ENCODE peak calls at places on chromosomes 7 and 10, in five cellular contexts. One of them, this sample, is unnamed.

GRCh38 chr10:73906524-73907447 is 4.1 kb upstream of the PLAU start:
- DNase-seq in activated CD4-positive, alpha-beta T cell treated with anti-CD3 and anti-CD28 coated beads, Interleukin-2, amount 50 U/mL, for 4 hours: no peak
- DNase-seq in RPMI7951: peak
- DNase-seq in ACHN: peak
- DNase-seq in brain pericyte: peak
- DNase-seq in this sample: peak

GRCh38 chr7:148625342-148625741 is 34.8 kb downstream of the C7orf33 start:
- DNase-seq in activated CD4-positive, alpha-beta T cell treated with anti-CD3 and anti-CD28 coated beads, Interleukin-2, amount 50 U/mL, for 4 hours: no peak
- DNase-seq in RPMI7951: no peak
- DNase-seq in ACHN: no peak
- DNase-seq in brain pericyte: no peak
- DNase-seq in this sample: no peak

GRCh38 chr10:91313761-91314520 is 93.5 kb downstream of the PCGF5 start:
- DNase-seq in activated CD4-positive, alpha-beta T cell treated with anti-CD3 and anti-CD28 coated beads, Interleukin-2, amount 50 U/mL, for 4 hours: no peak
- DNase-seq in RPMI7951: peak
- DNase-seq in ACHN: no peak
- DNase-seq in brain pericyte: no peak
- DNase-seq in this sample: no peak

GRCh38 chr10:17644485-17644964 is 574 bp downstream of the STAM start:
- DNase-seq in activated CD4-positive, alpha-beta T cell treated with anti-CD3 and anti-CD28 coated beads, Interleukin-2, amount 50 U/mL, for 4 hours: no peak
- DNase-seq in RPMI7951: peak
- DNase-seq in ACHN: peak
- DNase-seq in brain pericyte: peak
- DNase-seq in this sample: no peak

GRCh38 chr10:18334116-18334867 is 194.1 kb downstream of the CACNB2 start:
- DNase-seq in activated CD4-positive, alpha-beta T cell treated with anti-CD3 and anti-CD28 coated beads, Interleukin-2, amount 50 U/mL, for 4 hours: no peak
- DNase-seq in RPMI7951: no peak
- DNase-seq in ACHN: no peak
- DNase-seq in brain pericyte: no peak
- DNase-seq in this sample: no peak

GRCh38 chr10:78442836-78443550 is 409.3 kb downstream of the RPS24 start:
- DNase-seq in activated CD4-positive, alpha-beta T cell treated with anti-CD3 and anti-CD28 coated beads, Interleukin-2, amount 50 U/mL, for 4 hours: no peak
- DNase-seq in RPMI7951: no peak
- DNase-seq in ACHN: no peak
- DNase-seq in brain pericyte: no peak
- DNase-seq in this sample: no peak

GRCh38 chr7:92652536-92652935 is 62.3 kb upstream of the FAM133B start:
- DNase-seq in activated CD4-positive, alpha-beta T cell treated with anti-CD3 and anti-CD28 coated beads, Interleukin-2, amount 50 U/mL, for 4 hours: no peak
- DNase-seq in RPMI7951: no peak
- DNase-seq in ACHN: no peak
- DNase-seq in brain pericyte: no peak
- DNase-seq in this sample: no peak

GRCh38 chr10:61931620-61932332 is 30.3 kb downstream of the ARID5B start:
- DNase-seq in activated CD4-positive, alpha-beta T cell treated with anti-CD3 and anti-CD28 coated beads, Interleukin-2, amount 50 U/mL, for 4 hours: no peak
- DNase-seq in RPMI7951: no peak
- DNase-seq in ACHN: no peak
- DNase-seq in brain pericyte: no peak
- DNase-seq in this sample: no peak

GRCh38 chr7:37546677-37547076 is 98.0 kb upstream of the ELMO1 start:
- DNase-seq in activated CD4-positive, alpha-beta T cell treated with anti-CD3 and anti-CD28 coated beads, Interleukin-2, amount 50 U/mL, for 4 hours: no peak
- DNase-seq in RPMI7951: no peak
- DNase-seq in ACHN: no peak
- DNase-seq in brain pericyte: no peak
- DNase-seq in this sample: no peak

GRCh38 chr10:104548090-104548489 is 93.0 kb upstream of the SORCS3 start:
- DNase-seq in activated CD4-positive, alpha-beta T cell treated with anti-CD3 and anti-CD28 coated beads, Interleukin-2, amount 50 U/mL, for 4 hours: no peak
- DNase-seq in RPMI7951: peak
- DNase-seq in ACHN: peak
- DNase-seq in brain pericyte: no peak
- DNase-seq in this sample: no peak

GRCh38 chr7:115354925-115355324 is 433.0 kb downstream of the MDFIC start:
- DNase-seq in activated CD4-positive, alpha-beta T cell treated with anti-CD3 and anti-CD28 coated beads, Interleukin-2, amount 50 U/mL, for 4 hours: no peak
- DNase-seq in RPMI7951: no peak
- DNase-seq in ACHN: no peak
- DNase-seq in brain pericyte: no peak
- DNase-seq in this sample: no peak

GRCh38 chr10:117419921-117420320 is 44.7 kb upstream of the PDZD8 start:
- DNase-seq in activated CD4-positive, alpha-beta T cell treated with anti-CD3 and anti-CD28 coated beads, Interleukin-2, amount 50 U/mL, for 4 hours: no peak
- DNase-seq in RPMI7951: peak
- DNase-seq in ACHN: no peak
- DNase-seq in brain pericyte: no peak
- DNase-seq in this sample: no peak

GRCh38 chr7:95267754-95268153 is 56.6 kb downstream of the PON1 start:
- DNase-seq in activated CD4-positive, alpha-beta T cell treated with anti-CD3 and anti-CD28 coated beads, Interleukin-2, amount 50 U/mL, for 4 hours: no peak
- DNase-seq in RPMI7951: no peak
- DNase-seq in ACHN: no peak
- DNase-seq in brain pericyte: no peak
- DNase-seq in this sample: no peak

GRCh38 chr10:125538947-125539649 is 143.9 kb downstream of the TEX36 start:
- DNase-seq in activated CD4-positive, alpha-beta T cell treated with anti-CD3 and anti-CD28 coated beads, Interleukin-2, amount 50 U/mL, for 4 hours: no peak
- DNase-seq in RPMI7951: no peak
- DNase-seq in ACHN: no peak
- DNase-seq in brain pericyte: no peak
- DNase-seq in this sample: no peak

This sample was measured in ovary.